ENCODE peak calls at places on chromosomes 16 and 17, in six cellular contexts. E is pancreas, D is esophagus squamous epithelium, A is transverse colon, N is SK-N-SH, B is stomach. P is an unnamed sample. For H3K4me1 and H3K36me3, the result is how much of the 10 kb centered on the place peaks cover.

GRCh38 chr16:9682320-9682719 is 499.9 kb downstream of the GRIN2A start:
- DNase-seq in N (no peak), A (no peak), D (no peak), E (no peak), B (no peak), P (no peak)

GRCh38 chr17:69489303-69489702 is 74.8 kb downstream of the MAP2K6 start:
- DNase-seq in D (no peak), E (no peak), B (no peak), A (no peak), N (no peak), P (no peak)

GRCh38 chr16:17343028-17343427 is 127.7 kb downstream of the XYLT1 start:
- DNase-seq in B (no peak), E (no peak), D (no peak), A (peak), N (no peak), P (no peak)

GRCh38 chr16:50821586-50821985 is 79.7 kb downstream of the CYLD start:
- DNase-seq in A (no peak), E (no peak), N (no peak), B (no peak), D (no peak), P (no peak)

GRCh38 chr17:45951941-45952340 is 47.1 kb upstream of the STH start:
- DNase-seq in A (no peak), N (no peak), B (no peak), D (no peak), E (no peak), P (no peak)

GRCh38 chr16:51967566-51967965 is 579.4 kb downstream of the TOX3 start:
- DNase-seq in B (no peak), N (no peak), D (no peak), A (no peak), E (no peak), P (no peak)

GRCh38 chr16:71610936-71611871 is 14.8 kb upstream of the MARVELD3 start:
- DNase-seq in D (no peak), A (peak), N (peak), E (peak), B (peak), P (peak)

GRCh38 chr17:15039366-15039765 is 225.8 kb downstream of the PMP22 start:
- DNase-seq in E (no peak), B (no peak), N (no peak), D (no peak), A (no peak), P (no peak)

GRCh38 chr17:37505333-37505732 is 15.6 kb downstream of the DUSP14 start:
- DNase-seq in B (no peak), D (no peak), N (no peak), A (no peak), E (no peak), P (no peak)

GRCh38 chr16:53781023-53781605 is 77.2 kb downstream of the FTO start:
- DNase-seq in E (no peak), D (no peak), N (no peak), A (no peak), B (no peak), P (no peak)

GRCh38 chr17:65558683-65559311 is 2.7 kb downstream of the AXIN2 start:
- DNase-seq in D (no peak), N (peak), B (no peak), A (no peak), E (no peak), P (no peak)

GRCh38 chr17:49252148-49252682 is 21.6 kb upstream of the PHOSPHO1 start:
- DNase-seq in E (no peak), N (no peak), B (no peak), A (no peak), D (no peak), P (peak)

GRCh38 chr16:66103245-66103644 is 263.2 kb upstream of the CDH5 start:
- DNase-seq in E (no peak), B (no peak), N (no peak), A (no peak), D (no peak), P (peak)

GRCh38 chr16:57539072-57539796 is 2.9 kb upstream of the CCDC102A start:
- DNase-seq in A (no peak), E (no peak), B (no peak), N (no peak), D (no peak), P (no peak)

GRCh38 chr17:49365667-49366066 is 3.6 kb upstream of the ZNF652 start:
- DNase-seq in N (peak), A (no peak), E (no peak), D (no peak), B (no peak), P (peak)

GRCh38 chr17:55158439-55158838 is 106.3 kb upstream of the HLF start:
- DNase-seq in N (no peak), B (no peak), A (no peak), D (no peak), E (no peak), P (no peak)

GRCh38 chr16:1211451-1212268 is 13.4 kb downstream of the TPSG1 start:
- DNase-seq in E (no peak), D (no peak), N (no peak), B (no peak), A (no peak), P (no peak)

GRCh38 chr17:5665164-5665563 is 80.9 kb upstream of the NLRP1 start:
- DNase-seq in N (no peak), A (no peak), B (no peak), E (no peak), D (no peak), P (no peak)

GRCh38 chr16:67968440-67969285 is at the start of gene SLC12A4:
- DNase-seq in D (peak), N (peak), E (peak), A (peak), B (peak), P (peak)

GRCh38 chr16:86919073-86919472 is 340.7 kb downstream of the FOXL1 start:
- DNase-seq in A (no peak), D (no peak), B (no peak), N (no peak), E (no peak), P (no peak)

GRCh38 chr16:64019339-64019738 is 1102.5 kb downstream of the CDH11 start:
- DNase-seq in D (no peak), A (no peak), B (no peak), E (no peak), N (no peak), P (no peak)

GRCh38 chr17:79617740-79618382 is 7.0 kb upstream of the RBFOX3 start:
- DNase-seq in D (no peak), A (no peak), E (no peak), B (no peak), N (no peak), P (peak)

GRCh38 chr16:88951501-88951900 is 25.5 kb downstream of the CBFA2T3 start:
- DNase-seq in N (no peak), B (no peak), D (no peak), A (no peak), E (no peak), P (no peak)

GRCh38 chr16:54538241-54538640 is 251.7 kb upstream of the IRX3 start:
- DNase-seq in B (no peak), N (peak), E (no peak), D (no peak), A (no peak), P (no peak)

GRCh38 chr16:50718761-50719400 is 23.0 kb upstream of the CYLD start:
- DNase-seq in D (no peak), A (peak), E (no peak), B (peak), N (no peak), P (no peak)

GRCh38 chr17:34443832-34444469 is 80.9 kb upstream of the CCL1 start:
- DNase-seq in E (no peak), A (no peak), N (peak), D (no peak), B (no peak), P (peak)

GRCh38 chr16:3486506-3487215 is 8.6 kb downstream of the C16orf90 start:
- DNase-seq in N (no peak), A (no peak), E (no peak), D (no peak), B (no peak), P (no peak)

GRCh38 chr17:44178133-44178532 is 7.6 kb downstream of the ASB16 start:
- DNase-seq in D (no peak), A (no peak), B (no peak), E (no peak), N (no peak), P (no peak)

GRCh38 chr17:47230864-47231263 is 21.7 kb downstream of the MYL4 start:
- DNase-seq in A (no peak), B (no peak), D (no peak), N (no peak), E (no peak), P (no peak)

GRCh38 chr17:80855968-80856862 is 135.4 kb upstream of the CHMP6 start:
- DNase-seq in B (peak), A (peak), D (no peak), N (no peak), E (no peak), P (peak)

GRCh38 chr16:28181557-28181914 is 30.2 kb downstream of the XPO6 start:
- DNase-seq in D (no peak), A (no peak), E (peak), N (no peak), B (peak), P (peak)

GRCh38 chr17:78974635-78975591 is 4.8 kb downstream of the LGALS3BP start:
- DNase-seq in E (peak), A (peak), D (no peak), B (peak), N (no peak), P (peak)

GRCh38 chr17:61425682-61426481 is 26.2 kb downstream of the TBX2 start:
- DNase-seq in B (no peak), D (no peak), E (no peak), A (no peak), N (peak), P (peak)

GRCh38 chr16:72532896-72533295 is 360.9 kb upstream of the PMFBP1 start:
- DNase-seq in A (no peak), E (no peak), D (no peak), N (no peak), B (no peak), P (no peak)

DNA sequence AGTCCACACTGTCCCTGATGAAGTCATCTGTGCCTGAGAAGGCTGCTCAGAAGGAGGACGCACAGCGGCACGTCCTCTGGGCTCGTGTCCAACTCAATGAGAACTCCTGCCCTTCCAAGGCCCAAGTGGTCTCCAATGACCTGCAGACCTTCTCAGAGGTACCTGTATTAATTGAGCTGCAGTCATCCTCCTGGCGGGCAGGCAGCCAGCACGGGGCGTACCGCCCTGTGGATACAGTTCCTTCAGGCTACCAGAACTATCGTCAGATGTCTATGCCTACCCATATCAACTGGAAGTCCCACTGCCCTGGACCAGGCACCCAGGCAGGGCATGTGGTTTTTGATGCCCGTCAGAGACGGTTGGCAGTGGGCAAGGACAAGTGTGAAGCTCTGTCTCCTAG is 2.9 kb upstream of the TMEM102 start:
- DNase-seq in D (no peak), N (no peak), A (no peak), E (no peak), B (no peak), P (no peak)
- H3K4me1 ChIP-seq in D (under half), N (under half), A (under half), E (under half), B (under half), P (under half)

GRCh38 chr17:18309202-18309601 is 5.6 kb downstream of the TOP3A start:
- DNase-seq in E (no peak), B (no peak), D (no peak), N (no peak), A (no peak), P (no peak)
- H3K36me3 ChIP-seq in E (under half), B (half or more), D (half or more), N (under half), A (under half), P (under half)

DNA sequence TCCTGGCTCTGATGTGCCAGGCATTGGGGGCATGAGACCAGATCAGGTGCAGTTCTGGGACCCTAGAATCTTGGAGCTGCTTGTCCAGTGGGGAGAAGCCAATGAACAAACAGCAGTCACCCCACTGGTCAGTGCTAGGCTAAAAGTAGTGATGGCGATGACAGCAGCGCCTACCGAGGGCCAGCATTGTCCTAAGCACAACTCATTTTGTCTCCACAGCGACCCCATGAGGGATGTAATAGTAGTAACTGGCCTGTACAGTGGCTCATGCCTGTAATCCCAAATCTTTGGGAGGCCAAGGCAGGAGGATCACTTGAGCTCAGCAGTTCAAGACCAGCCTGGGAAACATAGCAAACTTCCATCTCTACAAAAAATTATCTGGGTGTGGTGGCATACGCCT is 6.2 kb downstream of the SMCR8 start:
- DNase-seq in E (no peak), B (no peak), A (no peak), N (no peak), D (no peak), P (no peak)
- TF ChIP-seq CTCF in E (no peak), B (no peak), A (no peak), N (no peak), D (no peak), P (no peak)

GRCh38 chr17:40097931-40098845 is 2.2 kb downstream of the NR1D1 start:
- DNase-seq in B (peak), D (no peak), N (no peak), E (peak), A (peak), P (no peak)
- H3K4me1 ChIP-seq in B (half or more), D (half or more), N (under half), E (under half), A (half or more), P (under half)

DNA sequence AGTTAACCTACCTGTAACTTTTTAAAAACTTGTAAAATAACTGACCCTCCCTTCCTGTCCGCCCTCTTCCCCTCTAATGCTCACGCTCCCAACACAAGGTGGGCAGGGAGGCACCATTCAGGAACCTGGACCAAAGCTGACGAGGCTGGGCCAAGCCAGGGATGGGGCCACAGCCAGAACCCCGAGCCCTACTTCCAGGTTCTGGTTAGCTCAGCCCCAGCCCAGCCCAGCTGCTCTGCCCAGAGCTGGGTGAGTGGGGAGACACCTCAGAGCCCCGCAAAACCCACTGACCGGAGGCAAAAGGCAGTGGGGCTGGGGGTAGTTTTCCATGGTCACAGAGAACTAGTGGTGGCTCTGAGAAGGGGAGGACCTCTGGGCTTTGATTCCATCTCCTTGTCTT is 7.4 kb downstream of the CNP start:
- DNase-seq in E (no peak), N (no peak), B (no peak), D (no peak), A (no peak), P (no peak)
- H3K36me3 ChIP-seq in E (under half), N (under half), B (half or more), D (half or more), A (under half), P (under half)

DNA sequence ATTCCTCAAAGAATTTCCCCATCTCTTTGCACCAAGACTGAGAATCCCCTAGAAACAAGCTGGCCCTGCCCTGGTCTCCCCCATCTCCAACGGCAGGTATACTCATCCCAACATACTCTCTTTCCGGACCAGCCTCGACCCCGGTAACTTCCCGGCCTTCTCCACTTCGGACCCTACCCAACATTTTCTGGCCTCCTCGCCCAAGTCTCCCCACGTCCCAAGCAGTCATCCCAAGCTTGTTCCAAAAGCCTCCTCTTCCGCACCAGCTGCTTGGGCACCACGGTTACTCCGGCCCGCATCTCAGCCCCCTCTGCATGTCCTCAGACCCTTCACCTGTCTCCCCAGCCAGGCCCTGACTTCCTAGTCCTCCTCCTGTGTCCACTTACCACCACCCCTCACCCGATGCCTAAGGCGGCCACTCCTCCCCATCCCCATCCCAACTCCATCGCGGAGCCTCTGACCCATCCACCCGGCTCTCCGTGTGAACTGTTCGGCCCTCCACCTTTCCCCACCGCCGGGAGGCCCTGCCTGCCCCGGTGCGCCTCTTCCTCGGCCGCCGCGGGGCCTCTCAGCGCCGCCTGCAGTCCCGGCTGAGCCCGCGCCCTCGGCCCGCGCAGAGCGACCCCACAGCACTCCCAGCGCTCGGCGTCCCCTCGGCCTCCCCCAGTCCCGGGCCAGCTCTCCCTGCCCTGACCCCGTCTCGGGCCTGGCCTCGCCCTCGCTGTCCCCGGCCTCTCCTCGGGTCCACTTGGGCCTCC is 993 bp downstream of the PITPNA start:
- DNase-seq in E (peak), A (no peak), B (no peak), D (no peak), N (peak), P (peak)
- TF ChIP-seq CTCF in E (no peak), A (no peak), B (no peak), D (peak), N (peak), P (peak)